ENCODE peak calls at places on chromosome 11, in ten cellular contexts. U, S, Y, R, Q, Z, P, T, C and D are unnamed samples.

GRCh38 chr11:20894296-20894695 is 224.9 kb downstream of the NELL1 start:
- DNase-seq in Z (no peak), S (no peak), U (no peak), R (no peak), T (no peak), P (no peak), Q (no peak), Y (no peak), C (no peak), D (no peak)

GRCh38 chr11:128470081-128470480 is 117.3 kb downstream of the ETS1 start:
- DNase-seq in P (no peak), Y (no peak), S (no peak), Q (no peak), T (no peak), U (no peak), C (no peak), Z (no peak), R (no peak), D (no peak)

GRCh38 chr11:127624455-127624854 is 623.9 kb upstream of the KIRREL3 start:
- DNase-seq in S (no peak), R (no peak), C (no peak), U (no peak), P (no peak), Z (no peak), Y (no peak), T (no peak), Q (peak; percentile 6), D (no peak)

GRCh38 chr11:64251986-64252837 is 882 bp downstream of the PLCB3 start:
- DNase-seq in U (no peak), S (no peak), R (peak; percentile 77), C (no peak), P (peak; percentile 77), Y (no peak), Q (no peak), Z (no peak), T (peak; percentile 89), D (peak; percentile 58)

GRCh38 chr11:116729501-116730240 is 43.1 kb downstream of the BUD13 start:
- DNase-seq in S (no peak), U (no peak), Y (no peak), P (no peak), Q (no peak), Z (no peak), C (no peak), T (no peak), R (no peak), D (no peak)

GRCh38 chr11:295351-296205 is 3.7 kb downstream of the IFITM5 start:
- DNase-seq in Y (no peak), C (no peak), S (peak; percentile 50), U (no peak), T (no peak), P (peak; percentile 19), R (peak; percentile 59), Q (no peak), Z (no peak), D (no peak)

GRCh38 chr11:114815761-114816160 is 137.4 kb downstream of the NXPE2 start:
- DNase-seq in U (no peak), P (no peak), Z (no peak), Q (no peak), S (no peak), C (no peak), R (no peak), Y (no peak), T (no peak), D (no peak)

GRCh38 chr11:32886180-32886579 is 6.4 kb upstream of the QSER1 start:
- DNase-seq in Y (no peak), Z (no peak), C (no peak), T (no peak), R (no peak), S (no peak), U (no peak), Q (no peak), P (no peak), D (no peak)

DNA sequence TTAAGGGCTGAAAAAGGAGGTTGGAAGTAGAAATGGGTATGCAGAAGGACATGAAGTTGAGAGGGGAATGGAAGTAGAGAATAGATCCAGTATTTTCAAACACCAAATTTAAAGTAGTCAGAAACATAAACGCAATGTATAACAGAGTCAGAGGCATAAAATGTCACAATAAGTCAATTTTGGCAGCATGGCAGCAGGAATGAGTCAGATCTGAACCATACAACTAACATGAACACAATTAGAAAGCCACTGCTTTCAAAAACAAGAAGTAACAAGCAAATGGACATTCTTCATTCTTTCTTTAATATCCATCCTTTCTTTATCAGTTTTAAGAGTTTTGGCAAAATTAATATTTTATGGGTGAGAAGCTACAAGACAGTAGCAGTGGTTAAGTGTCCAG is 2.5 kb downstream of the CHORDC1 start:
- DNase-seq in Q (peak; percentile 72), Y (no peak), P (no peak), Z (no peak), C (peak; percentile 18), U (no peak), S (no peak), R (no peak), T (no peak), D (no peak)
- H3K4me3 ChIP-seq in Q (peak overlapping the region; percentile 13), Y (no peak overlapping the region), P (no peak overlapping the region), Z (no peak overlapping the region), C (no peak overlapping the region), U (no peak overlapping the region), S (peak overlapping the region; percentile 94), R (no peak overlapping the region), T (no peak overlapping the region), D (no peak overlapping the region)

GRCh38 chr11:100789500-100789899 is 102.4 kb downstream of the ARHGAP42 start:
- DNase-seq in Q (peak; percentile 11), C (peak; percentile 23), T (peak; percentile 47), Y (peak; percentile 73), R (peak; percentile 65), P (no peak), S (no peak), U (no peak), Z (no peak), D (no peak)

GRCh38 chr11:100791103-100791502 is 104.0 kb downstream of the ARHGAP42 start:
- DNase-seq in Z (no peak), S (no peak), Q (no peak), T (no peak), R (no peak), P (no peak), U (no peak), Y (no peak), C (no peak), D (no peak)

GRCh38 chr11:100791873-100792272 is 104.8 kb downstream of the ARHGAP42 start:
- DNase-seq in S (no peak), Y (no peak), R (no peak), C (no peak), Q (peak; percentile 17), P (no peak), U (no peak), Z (no peak), T (no peak), D (no peak)

GRCh38 chr11:100788561-100788960 is 101.5 kb downstream of the ARHGAP42 start:
- DNase-seq in T (no peak), Y (no peak), Q (no peak), U (no peak), S (no peak), P (no peak), R (no peak), Z (no peak), C (no peak), D (no peak)

DNA sequence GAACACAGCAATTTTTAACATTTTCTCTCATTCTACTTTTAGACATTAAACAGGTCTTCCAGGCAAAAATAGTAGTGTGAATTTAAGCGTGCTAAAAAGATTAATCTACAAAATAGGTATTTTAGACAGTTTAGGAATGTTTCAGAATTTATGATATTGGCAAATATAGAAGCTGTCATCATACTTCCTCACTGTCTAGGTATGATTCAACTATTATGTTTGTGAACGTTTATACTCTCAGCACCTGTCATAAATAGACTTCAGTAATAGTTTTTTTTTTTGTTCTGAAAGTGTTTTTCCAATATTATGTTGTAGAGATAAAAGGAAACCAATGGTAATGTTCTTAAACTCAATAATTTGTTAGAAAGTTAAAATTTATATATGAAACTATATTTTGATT is 103.0 kb downstream of the ARHGAP42 start:
- DNase-seq in P (no peak), R (no peak), C (no peak), S (no peak), U (no peak), Q (no peak), Z (no peak), T (no peak), Y (no peak), D (no peak)
- H3K27ac ChIP-seq in P (no peak overlapping the region), R (no peak overlapping the region), C (no peak overlapping the region), S (no peak overlapping the region), U (no peak overlapping the region), Q (no peak overlapping the region), Z (no peak overlapping the region), T (no peak overlapping the region), Y (peak overlapping the region; percentile 60), D (no peak overlapping the region)

GRCh38 chr11:34438529-34439507 is at the start of gene CAT:
- DNase-seq in T (peak; percentile 99), R (peak; percentile 99), Y (peak; percentile 98), Q (peak; percentile 97), U (peak; percentile 94), P (peak; percentile 97), S (peak; percentile 99), Z (peak; percentile 97), C (peak; percentile 99), D (peak; percentile 97)
- TF ChIP-seq POLR2A in T (peak; percentile 89), R (no peak), Y (peak; percentile 78), Q (peak; percentile 45), U (peak; percentile 69), P (peak; percentile 57), S (peak; percentile 94), Z (peak; percentile 86), C (peak; percentile 95), D (peak; percentile 81)

GRCh38 chr11:73466643-73467042 is 90.4 kb downstream of the RELT start:
- DNase-seq in R (no peak), U (no peak), P (no peak), T (no peak), Q (no peak), Z (no peak), Y (no peak), S (no peak), C (no peak), D (no peak)

GRCh38 chr11:73468590-73469161 is 92.5 kb downstream of the RELT start:
- DNase-seq in S (no peak), C (no peak), T (no peak), U (no peak), Z (no peak), Q (no peak), P (no peak), R (no peak), Y (peak; percentile 24), D (no peak)

GRCh38 chr11:73467505-73467904 is 91.3 kb downstream of the RELT start:
- DNase-seq in R (no peak), Z (no peak), Q (no peak), C (no peak), S (no peak), T (no peak), P (no peak), U (no peak), Y (peak; percentile 48), D (no peak)

GRCh38 chr11:73470036-73470624 is 93.9 kb downstream of the RELT start:
- DNase-seq in C (no peak), R (no peak), Q (no peak), T (no peak), S (no peak), Z (no peak), U (no peak), Y (peak; percentile 23), P (no peak), D (no peak)

DNA sequence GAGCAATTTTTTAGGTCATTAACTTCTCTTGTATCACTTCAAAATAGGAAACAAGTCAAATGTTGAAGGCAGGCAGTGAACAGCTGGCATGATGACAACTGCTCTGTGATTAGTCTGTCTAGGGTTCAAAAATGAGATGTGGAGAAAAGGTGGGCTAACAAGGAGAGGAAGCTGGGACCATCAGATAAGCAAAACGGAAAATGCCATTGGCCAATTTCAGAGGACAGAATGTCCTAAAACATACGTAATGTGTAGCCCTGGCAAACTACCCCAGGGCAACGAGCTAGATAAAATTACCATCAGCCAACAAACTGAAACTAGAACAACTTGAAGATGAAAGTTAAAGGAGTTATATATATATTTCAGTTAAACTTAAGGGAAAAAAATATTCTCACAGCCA is 93.2 kb downstream of the RELT start:
- DNase-seq in Q (no peak), S (no peak), Z (no peak), C (no peak), R (no peak), T (no peak), Y (peak; percentile 47), U (no peak), P (no peak), D (peak; percentile 26)
- H3K4me3 ChIP-seq in Q (no peak overlapping the region), S (no peak overlapping the region), Z (no peak overlapping the region), C (no peak overlapping the region), R (no peak overlapping the region), T (no peak overlapping the region), Y (peak overlapping the region; percentile 18), U (no peak overlapping the region), P (no peak overlapping the region), D (no peak overlapping the region)